ENCODE peak calls at places on chromosomes 16 and 17, in five cellular contexts. J is CD8-positive, alpha-beta memory T cell; D is activated CD8-positive, alpha-beta T cell treated with anti-CD3 and anti-CD28 coated beads for 36 hours; U is dorsolateral prefrontal cortex; I is SJCRH30. F is an unnamed sample.
A peak's percentile ranks its signal among the peaks of the same experiment; 100 is the strongest.

GRCh38 chr16:85321856-85322271 is 209.6 kb upstream of the CIBAR2 start:
- DNase-seq in I (peak; percentile 39), U (peak; percentile 81), J (no peak), D (no peak), F (no peak)

GRCh38 chr17:55356440-55357328 is 65.0 kb downstream of the MMD start:
- DNase-seq in J (peak; percentile 20), I (peak; percentile 88), U (peak; percentile 54), D (peak; percentile 89), F (peak; percentile 71)

GRCh38 chr16:57316390-57317017 is 32.0 kb upstream of the PLLP start:
- DNase-seq in U (no peak), D (no peak), J (no peak), I (no peak), F (no peak)

GRCh38 chr17:72812823-72813222 is 279.7 kb downstream of the SLC39A11 start:
- DNase-seq in D (no peak), J (no peak), U (no peak), I (peak; percentile 40), F (no peak)

GRCh38 chr17:75338335-75338734 is 49.1 kb upstream of the SLC25A19 start:
- DNase-seq in I (no peak), U (no peak), D (no peak), J (no peak), F (no peak)

GRCh38 chr17:57972151-57972550 is 15.9 kb downstream of the VEZF1 start:
- DNase-seq in I (no peak), D (no peak), U (no peak), J (no peak), F (no peak)

GRCh38 chr16:67872131-67872630 is 671 bp upstream of the EDC4 start:
- DNase-seq in J (no peak), I (no peak), D (no peak), U (no peak), F (no peak)

GRCh38 chr16:3578121-3578520 is 918 bp upstream of the NLRC3 start:
- DNase-seq in D (peak; percentile 79), J (peak; percentile 58), I (no peak), U (no peak), F (peak; percentile 63)

GRCh38 chr16:61926766-61927165 is 109.5 kb downstream of the CDH8 start:
- DNase-seq in J (no peak), I (no peak), D (no peak), U (no peak), F (no peak)

GRCh38 chr17:14205992-14206461 is 30.6 kb downstream of the CDRT15 start:
- DNase-seq in U (no peak), J (peak; percentile 81), I (no peak), D (peak; percentile 72), F (no peak)

GRCh38 chr17:77233635-77234334 is 93.0 kb downstream of the SEC14L1 start:
- DNase-seq in J (no peak), U (no peak), D (peak; percentile 49), I (peak; percentile 84), F (no peak)

GRCh38 chr16:4661661-4662060 is 31.7 kb upstream of the NUDT16L1 start:
- DNase-seq in I (no peak), J (no peak), U (no peak), D (no peak), F (no peak)

GRCh38 chr17:57051886-57052342 is 33.1 kb upstream of the AKAP1 start:
- DNase-seq in J (no peak), I (peak; percentile 57), U (no peak), D (no peak), F (no peak)

GRCh38 chr17:3907483-3908216 is 8.6 kb downstream of the P2RX1 start:
- DNase-seq in U (no peak), I (no peak), J (no peak), D (peak; percentile 28), F (no peak)

GRCh38 chr17:77924757-77925336 is 33.7 kb upstream of the TNRC6C start:
- DNase-seq in U (peak; percentile 62), J (no peak), I (no peak), D (no peak), F (no peak)

GRCh38 chr16:53071748-53072301 is 17.0 kb downstream of the CHD9 start:
- DNase-seq in D (no peak), I (peak; percentile 83), J (no peak), U (no peak), F (no peak)

GRCh38 chr16:69417537-69418199 is 6.8 kb upstream of the CYB5B start:
- DNase-seq in I (no peak), U (no peak), D (no peak), J (no peak), F (no peak)

GRCh38 chr17:2634361-2634960 is 41.0 kb downstream of the PAFAH1B1 start:
- DNase-seq in I (peak; percentile 60), U (no peak), D (peak; percentile 11), J (no peak), F (no peak)

GRCh38 chr17:30340957-30341356 is 7.1 kb upstream of the TMIGD1 start:
- DNase-seq in D (no peak), U (no peak), J (no peak), I (peak; percentile 22), F (no peak)

GRCh38 chr17:2241823-2242222 is 61.8 kb downstream of the SMG6 start:
- DNase-seq in I (no peak), U (no peak), D (no peak), J (no peak), F (no peak)

GRCh38 chr16:72877374-72878028 is 170.4 kb downstream of the ZFHX3 start:
- DNase-seq in I (peak; percentile 67), D (no peak), U (no peak), J (no peak), F (no peak)

GRCh38 chr17:39002991-39003715 is 36.0 kb upstream of the FBXO47 start:
- DNase-seq in J (peak; percentile 17), U (peak; percentile 51), I (no peak), D (peak; percentile 72), F (no peak)

GRCh38 chr16:87325480-87325879 is 8.3 kb upstream of the C16orf95 start:
- DNase-seq in I (no peak), J (no peak), D (no peak), U (peak; percentile 29), F (no peak)

GRCh38 chr17:79246226-79246794 is 171.7 kb downstream of the ENGASE start:
- DNase-seq in J (no peak), I (no peak), D (no peak), U (no peak), F (no peak)

GRCh38 chr17:12977008-12977751 is 40.6 kb downstream of the ELAC2 start:
- DNase-seq in I (no peak), J (no peak), D (no peak), U (no peak), F (no peak)

GRCh38 chr16:56357291-56357764 is 68.0 kb downstream of the AMFR start:
- DNase-seq in J (no peak), D (no peak), I (peak; percentile 45), U (no peak), F (peak; percentile 36)

GRCh38 chr17:80419255-80419654 is 4.3 kb downstream of the ENDOV start:
- DNase-seq in I (no peak), J (no peak), D (no peak), U (no peak), F (no peak)

GRCh38 chr16:2762711-2763110 is 10.3 kb downstream of the SRRM2 start:
- DNase-seq in I (no peak), U (no peak), D (no peak), J (no peak), F (no peak)

GRCh38 chr16:54118846-54119245 is 167.7 kb downstream of the IRX3 start:
- DNase-seq in I (no peak), U (no peak), J (no peak), D (no peak), F (no peak)

GRCh38 chr17:50079334-50080095 is 15.6 kb upstream of the PDK2 start:
- DNase-seq in I (peak; percentile 86), J (no peak), D (peak; percentile 42), U (no peak), F (peak; percentile 78)

F was measured in germinal center.